ENCODE peak calls at places on chromosomes 13 and 19, in ten cellular contexts. One of them, this sample, is unnamed.

GRCh38 chr19:1360818-1361461 is 22.8 kb upstream of the NDUFS7 start:
- DNase-seq in HS-27A: peak; percentile 26
- DNase-seq in astrocyte: peak; percentile 89
- DNase-seq in Ammon's horn: peak; percentile 81
- DNase-seq in uterus: peak; percentile 87
- DNase-seq in NCI-H2029 treated with DMSO at 0.1 percent for 48 hours: no peak
- DNase-seq in GM19239: no peak
- DNase-seq in fibroblast of lung: peak; percentile 77
- DNase-seq in HS-5: peak; percentile 33
- DNase-seq in RWPE1: no peak
- DNase-seq in this sample: peak; percentile 67

GRCh38 chr19:48798937-48799336 is 11.9 kb downstream of the BCAT2 start:
- DNase-seq in HS-27A: no peak
- DNase-seq in astrocyte: no peak
- DNase-seq in Ammon's horn: no peak
- DNase-seq in uterus: no peak
- DNase-seq in NCI-H2029 treated with DMSO at 0.1 percent for 48 hours: no peak
- DNase-seq in GM19239: no peak
- DNase-seq in fibroblast of lung: no peak
- DNase-seq in HS-5: no peak
- DNase-seq in RWPE1: no peak
- DNase-seq in this sample: no peak

GRCh38 chr19:13493516-13494310 is 12.6 kb downstream of the CACNA1A start:
- DNase-seq in HS-27A: no peak
- DNase-seq in astrocyte: no peak
- DNase-seq in Ammon's horn: no peak
- DNase-seq in uterus: no peak
- DNase-seq in NCI-H2029 treated with DMSO at 0.1 percent for 48 hours: no peak
- DNase-seq in GM19239: no peak
- DNase-seq in fibroblast of lung: no peak
- DNase-seq in HS-5: no peak
- DNase-seq in RWPE1: no peak
- DNase-seq in this sample: no peak

GRCh38 chr13:24680258-24680920 is at the start of gene ATP12A:
- DNase-seq in HS-27A: no peak
- DNase-seq in astrocyte: no peak
- DNase-seq in Ammon's horn: no peak
- DNase-seq in uterus: no peak
- DNase-seq in NCI-H2029 treated with DMSO at 0.1 percent for 48 hours: no peak
- DNase-seq in GM19239: no peak
- DNase-seq in fibroblast of lung: no peak
- DNase-seq in HS-5: no peak
- DNase-seq in RWPE1: peak; percentile 19
- DNase-seq in this sample: peak; percentile 79

GRCh38 chr13:86563308-86563707 is 764.1 kb upstream of the SLITRK6 start:
- DNase-seq in HS-27A: no peak
- DNase-seq in astrocyte: peak; percentile 92
- DNase-seq in Ammon's horn: no peak
- DNase-seq in uterus: no peak
- DNase-seq in NCI-H2029 treated with DMSO at 0.1 percent for 48 hours: no peak
- DNase-seq in GM19239: no peak
- DNase-seq in fibroblast of lung: peak; percentile 59
- DNase-seq in HS-5: no peak
- DNase-seq in RWPE1: peak; percentile 19
- DNase-seq in this sample: no peak

GRCh38 chr13:71661921-71662320 is 205.1 kb downstream of the DACH1 start:
- DNase-seq in HS-27A: no peak
- DNase-seq in astrocyte: peak; percentile 83
- DNase-seq in Ammon's horn: no peak
- DNase-seq in uterus: no peak
- DNase-seq in NCI-H2029 treated with DMSO at 0.1 percent for 48 hours: no peak
- DNase-seq in GM19239: no peak
- DNase-seq in fibroblast of lung: peak; percentile 88
- DNase-seq in HS-5: peak; percentile 15
- DNase-seq in RWPE1: no peak
- DNase-seq in this sample: no peak

GRCh38 chr13:20171364-20171763 is 10.5 kb upstream of the GJA3 start:
- DNase-seq in HS-27A: no peak
- DNase-seq in astrocyte: peak; percentile 47
- DNase-seq in Ammon's horn: no peak
- DNase-seq in uterus: no peak
- DNase-seq in NCI-H2029 treated with DMSO at 0.1 percent for 48 hours: no peak
- DNase-seq in GM19239: no peak
- DNase-seq in fibroblast of lung: no peak
- DNase-seq in HS-5: no peak
- DNase-seq in RWPE1: no peak
- DNase-seq in this sample: no peak

GRCh38 chr19:47661161-47661560 is 52.1 kb upstream of the EHD2 start:
- DNase-seq in HS-27A: no peak
- DNase-seq in astrocyte: peak; percentile 44
- DNase-seq in Ammon's horn: no peak
- DNase-seq in uterus: no peak
- DNase-seq in NCI-H2029 treated with DMSO at 0.1 percent for 48 hours: no peak
- DNase-seq in GM19239: no peak
- DNase-seq in fibroblast of lung: no peak
- DNase-seq in HS-5: no peak
- DNase-seq in RWPE1: no peak
- DNase-seq in this sample: no peak

GRCh38 chr19:2189880-2190279 is 26.1 kb downstream of the DOT1L start:
- DNase-seq in HS-27A: no peak
- DNase-seq in astrocyte: no peak
- DNase-seq in Ammon's horn: no peak
- DNase-seq in uterus: no peak
- DNase-seq in NCI-H2029 treated with DMSO at 0.1 percent for 48 hours: no peak
- DNase-seq in GM19239: no peak
- DNase-seq in fibroblast of lung: no peak
- DNase-seq in HS-5: no peak
- DNase-seq in RWPE1: no peak
- DNase-seq in this sample: no peak

GRCh38 chr13:80048802-80049201 is 292.1 kb downstream of the SPRY2 start:
- DNase-seq in HS-27A: peak; percentile 63
- DNase-seq in astrocyte: peak; percentile 98
- DNase-seq in Ammon's horn: peak; percentile 91
- DNase-seq in uterus: peak; percentile 77
- DNase-seq in NCI-H2029 treated with DMSO at 0.1 percent for 48 hours: peak; percentile 14
- DNase-seq in GM19239: peak; percentile 32
- DNase-seq in fibroblast of lung: peak; percentile 94
- DNase-seq in HS-5: peak; percentile 80
- DNase-seq in RWPE1: peak; percentile 83
- DNase-seq in this sample: peak; percentile 52

GRCh38 chr19:17795495-17795856 is 538 bp downstream of the B3GNT3 start:
- DNase-seq in HS-27A: no peak
- DNase-seq in astrocyte: no peak
- DNase-seq in Ammon's horn: no peak
- DNase-seq in uterus: no peak
- DNase-seq in NCI-H2029 treated with DMSO at 0.1 percent for 48 hours: no peak
- DNase-seq in GM19239: no peak
- DNase-seq in fibroblast of lung: no peak
- DNase-seq in HS-5: no peak
- DNase-seq in RWPE1: no peak
- DNase-seq in this sample: no peak

GRCh38 chr13:48827709-48828108 is 148.0 kb upstream of the FNDC3A start:
- DNase-seq in HS-27A: no peak
- DNase-seq in astrocyte: no peak
- DNase-seq in Ammon's horn: no peak
- DNase-seq in uterus: no peak
- DNase-seq in NCI-H2029 treated with DMSO at 0.1 percent for 48 hours: no peak
- DNase-seq in GM19239: no peak
- DNase-seq in fibroblast of lung: no peak
- DNase-seq in HS-5: no peak
- DNase-seq in RWPE1: no peak
- DNase-seq in this sample: no peak

GRCh38 chr19:38556521-38557174 is 61.1 kb downstream of the MAP4K1 start:
- DNase-seq in HS-27A: no peak
- DNase-seq in astrocyte: no peak
- DNase-seq in Ammon's horn: no peak
- DNase-seq in uterus: no peak
- DNase-seq in NCI-H2029 treated with DMSO at 0.1 percent for 48 hours: no peak
- DNase-seq in GM19239: no peak
- DNase-seq in fibroblast of lung: no peak
- DNase-seq in HS-5: no peak
- DNase-seq in RWPE1: no peak
- DNase-seq in this sample: no peak

GRCh38 chr19:2058570-2059421 is 7.8 kb upstream of the MKNK2 start:
- DNase-seq in HS-27A: no peak
- DNase-seq in astrocyte: no peak
- DNase-seq in Ammon's horn: no peak
- DNase-seq in uterus: no peak
- DNase-seq in NCI-H2029 treated with DMSO at 0.1 percent for 48 hours: no peak
- DNase-seq in GM19239: no peak
- DNase-seq in fibroblast of lung: no peak
- DNase-seq in HS-5: no peak
- DNase-seq in RWPE1: no peak
- DNase-seq in this sample: no peak

GRCh38 chr13:111490611-111491010 is 170.2 kb downstream of the TEX29 start:
- DNase-seq in HS-27A: no peak
- DNase-seq in astrocyte: no peak
- DNase-seq in Ammon's horn: no peak
- DNase-seq in uterus: no peak
- DNase-seq in NCI-H2029 treated with DMSO at 0.1 percent for 48 hours: no peak
- DNase-seq in GM19239: no peak
- DNase-seq in fibroblast of lung: no peak
- DNase-seq in HS-5: no peak
- DNase-seq in RWPE1: no peak
- DNase-seq in this sample: no peak

GRCh38 chr19:33604651-33605050 is 17.1 kb upstream of the CHST8 start:
- DNase-seq in HS-27A: no peak
- DNase-seq in astrocyte: no peak
- DNase-seq in Ammon's horn: no peak
- DNase-seq in uterus: no peak
- DNase-seq in NCI-H2029 treated with DMSO at 0.1 percent for 48 hours: no peak
- DNase-seq in GM19239: no peak
- DNase-seq in fibroblast of lung: no peak
- DNase-seq in HS-5: no peak
- DNase-seq in RWPE1: no peak
- DNase-seq in this sample: no peak

GRCh38 chr13:70390064-70390463 is 281.8 kb upstream of the KLHL1 start:
- DNase-seq in HS-27A: no peak
- DNase-seq in astrocyte: no peak
- DNase-seq in Ammon's horn: no peak
- DNase-seq in uterus: no peak
- DNase-seq in NCI-H2029 treated with DMSO at 0.1 percent for 48 hours: no peak
- DNase-seq in GM19239: no peak
- DNase-seq in fibroblast of lung: no peak
- DNase-seq in HS-5: no peak
- DNase-seq in RWPE1: no peak
- DNase-seq in this sample: no peak

GRCh38 chr19:9869008-9869617 is 34.0 kb downstream of the PIN1 start:
- DNase-seq in HS-27A: no peak
- DNase-seq in astrocyte: no peak
- DNase-seq in Ammon's horn: no peak
- DNase-seq in uterus: no peak
- DNase-seq in NCI-H2029 treated with DMSO at 0.1 percent for 48 hours: no peak
- DNase-seq in GM19239: no peak
- DNase-seq in fibroblast of lung: no peak
- DNase-seq in HS-5: no peak
- DNase-seq in RWPE1: no peak
- DNase-seq in this sample: no peak

GRCh38 chr19:23436318-23436717 is 41.0 kb upstream of the ZNF91 start:
- DNase-seq in HS-27A: no peak
- DNase-seq in astrocyte: no peak
- DNase-seq in Ammon's horn: no peak
- DNase-seq in uterus: no peak
- DNase-seq in NCI-H2029 treated with DMSO at 0.1 percent for 48 hours: no peak
- DNase-seq in GM19239: no peak
- DNase-seq in fibroblast of lung: no peak
- DNase-seq in HS-5: no peak
- DNase-seq in RWPE1: no peak
- DNase-seq in this sample: peak; percentile 3

GRCh38 chr13:29564828-29565227 is 30.7 kb downstream of the SLC7A1 start:
- DNase-seq in HS-27A: no peak
- DNase-seq in astrocyte: no peak
- DNase-seq in Ammon's horn: no peak
- DNase-seq in uterus: no peak
- DNase-seq in NCI-H2029 treated with DMSO at 0.1 percent for 48 hours: no peak
- DNase-seq in GM19239: no peak
- DNase-seq in fibroblast of lung: no peak
- DNase-seq in HS-5: no peak
- DNase-seq in RWPE1: no peak
- DNase-seq in this sample: no peak

GRCh38 chr13:66805657-66806056 is 424.5 kb downstream of the PCDH9 start:
- DNase-seq in HS-27A: no peak
- DNase-seq in astrocyte: peak; percentile 81
- DNase-seq in Ammon's horn: peak; percentile 32
- DNase-seq in uterus: no peak
- DNase-seq in NCI-H2029 treated with DMSO at 0.1 percent for 48 hours: peak; percentile 21
- DNase-seq in GM19239: no peak
- DNase-seq in fibroblast of lung: peak; percentile 95
- DNase-seq in HS-5: no peak
- DNase-seq in RWPE1: no peak
- DNase-seq in this sample: no peak

GRCh38 chr13:95267662-95268369 is 33.4 kb downstream of the ABCC4 start:
- DNase-seq in HS-27A: peak; percentile 65
- DNase-seq in astrocyte: peak; percentile 89
- DNase-seq in Ammon's horn: no peak
- DNase-seq in uterus: no peak
- DNase-seq in NCI-H2029 treated with DMSO at 0.1 percent for 48 hours: no peak
- DNase-seq in GM19239: no peak
- DNase-seq in fibroblast of lung: peak; percentile 94
- DNase-seq in HS-5: peak; percentile 39
- DNase-seq in RWPE1: peak; percentile 44
- DNase-seq in this sample: no peak

GRCh38 chr13:98975822-98976261 is 2.0 kb downstream of the DOCK9 start:
- DNase-seq in HS-27A: no peak
- DNase-seq in astrocyte: no peak
- DNase-seq in Ammon's horn: no peak
- DNase-seq in uterus: no peak
- DNase-seq in NCI-H2029 treated with DMSO at 0.1 percent for 48 hours: no peak
- DNase-seq in GM19239: no peak
- DNase-seq in fibroblast of lung: no peak
- DNase-seq in HS-5: no peak
- DNase-seq in RWPE1: no peak
- DNase-seq in this sample: no peak

GRCh38 chr13:108919036-108919907 is 289.9 kb downstream of the MYO16 start:
- DNase-seq in HS-27A: no peak
- DNase-seq in astrocyte: peak; percentile 34
- DNase-seq in Ammon's horn: no peak
- DNase-seq in uterus: no peak
- DNase-seq in NCI-H2029 treated with DMSO at 0.1 percent for 48 hours: peak; percentile 48
- DNase-seq in GM19239: no peak
- DNase-seq in fibroblast of lung: peak; percentile 49
- DNase-seq in HS-5: no peak
- DNase-seq in RWPE1: peak; percentile 55
- DNase-seq in this sample: no peak

GRCh38 chr19:7292950-7293794 is 1.0 kb downstream of the INSR start:
- DNase-seq in HS-27A: no peak
- DNase-seq in astrocyte: no peak
- DNase-seq in Ammon's horn: peak; percentile 8
- DNase-seq in uterus: peak; percentile 40
- DNase-seq in NCI-H2029 treated with DMSO at 0.1 percent for 48 hours: no peak
- DNase-seq in GM19239: no peak
- DNase-seq in fibroblast of lung: no peak
- DNase-seq in HS-5: no peak
- DNase-seq in RWPE1: no peak
- DNase-seq in this sample: peak; percentile 38

GRCh38 chr13:29513002-29513980 is 82.2 kb downstream of the SLC7A1 start:
- DNase-seq in HS-27A: no peak
- DNase-seq in astrocyte: no peak
- DNase-seq in Ammon's horn: no peak
- DNase-seq in uterus: no peak
- DNase-seq in NCI-H2029 treated with DMSO at 0.1 percent for 48 hours: no peak
- DNase-seq in GM19239: no peak
- DNase-seq in fibroblast of lung: no peak
- DNase-seq in HS-5: no peak
- DNase-seq in RWPE1: no peak
- DNase-seq in this sample: no peak

GRCh38 chr13:98910501-98910951 is 67.3 kb downstream of the DOCK9 start:
- DNase-seq in HS-27A: no peak
- DNase-seq in astrocyte: peak; percentile 52
- DNase-seq in Ammon's horn: no peak
- DNase-seq in uterus: no peak
- DNase-seq in NCI-H2029 treated with DMSO at 0.1 percent for 48 hours: no peak
- DNase-seq in GM19239: no peak
- DNase-seq in fibroblast of lung: peak; percentile 28
- DNase-seq in HS-5: no peak
- DNase-seq in RWPE1: peak; percentile 71
- DNase-seq in this sample: no peak

GRCh38 chr19:47228168-47228936 is 2.6 kb downstream of the BBC3 start:
- DNase-seq in HS-27A: no peak
- DNase-seq in astrocyte: no peak
- DNase-seq in Ammon's horn: no peak
- DNase-seq in uterus: peak; percentile 61
- DNase-seq in NCI-H2029 treated with DMSO at 0.1 percent for 48 hours: no peak
- DNase-seq in GM19239: no peak
- DNase-seq in fibroblast of lung: peak; percentile 11
- DNase-seq in HS-5: no peak
- DNase-seq in RWPE1: no peak
- DNase-seq in this sample: no peak